ENCODE peak calls at places on chromosomes 6 and 20, in nine cellular contexts. T is A549, Y is osteocyte, N is fibroblast of lung, I is GM20000, O is brain microvascular endothelial cell, C is neural progenitor cell, Z is PC-3, P is glutamatergic neuron. E is an unnamed sample.
A peak's percentile ranks its signal among the peaks of the same experiment; 100 is the strongest.

GRCh38 chr6:139659196-139659595 is 284.7 kb upstream of the CITED2 start:
- DNase-seq in Y (no peak), Z (peak; percentile 17), P (no peak), O (no peak), I (no peak), C (no peak), N (no peak), T (no peak), E (no peak)

GRCh38 chr6:15132854-15133670 is 112.8 kb upstream of the JARID2 start:
- DNase-seq in Y (no peak), P (no peak), I (no peak), Z (peak; percentile 97), C (no peak), O (peak; percentile 80), T (peak; percentile 93), N (peak; percentile 48), E (no peak)

GRCh38 chr20:23152308-23152892 is 66.3 kb upstream of the CD93 start:
- DNase-seq in I (no peak), O (peak; percentile 90), N (peak; percentile 87), T (peak; percentile 36), Z (no peak), Y (peak; percentile 82), C (no peak), P (no peak), E (peak; percentile 85)

GRCh38 chr6:39446909-39447308 is 124.4 kb upstream of the KCNK16 start:
- DNase-seq in P (no peak), Z (no peak), C (no peak), N (no peak), T (no peak), O (no peak), I (no peak), Y (no peak), E (no peak)

GRCh38 chr20:63060057-63060991 is 53.6 kb upstream of the BHLHE23 start:
- DNase-seq in Y (peak; percentile 81), N (no peak), T (no peak), C (no peak), P (peak; percentile 67), Z (peak; percentile 70), I (no peak), O (peak; percentile 52), E (no peak)

GRCh38 chr20:43744121-43744520 is 17.3 kb upstream of the GTSF1L start:
- DNase-seq in O (no peak), P (no peak), I (no peak), C (no peak), T (no peak), Z (peak; percentile 50), N (no peak), Y (no peak), E (no peak)

GRCh38 chr6:129793447-129793846 is 67.7 kb downstream of the TMEM244 start:
- DNase-seq in O (no peak), P (no peak), T (no peak), N (no peak), C (no peak), I (no peak), Y (no peak), Z (no peak), E (no peak)

GRCh38 chr6:131250121-131250520 is 114.9 kb downstream of the AKAP7 start:
- DNase-seq in Z (peak; percentile 45), Y (no peak), N (peak; percentile 62), C (peak; percentile 63), O (peak; percentile 40), P (peak; percentile 41), I (peak; percentile 2), T (no peak), E (no peak)

GRCh38 chr20:63908008-63908682 is 13.2 kb downstream of the DNAJC5 start:
- DNase-seq in I (no peak), Y (no peak), T (no peak), Z (no peak), P (no peak), O (no peak), N (no peak), C (no peak), E (no peak)

GRCh38 chr20:63652192-63652980 is 838 bp downstream of the STMN3 start:
- DNase-seq in P (peak; percentile 88), C (peak; percentile 67), N (no peak), Z (no peak), T (no peak), I (no peak), O (no peak), Y (no peak), E (no peak)

GRCh38 chr20:60680554-60680953 is 571.5 kb upstream of the CDH4 start:
- DNase-seq in P (no peak), I (no peak), T (no peak), N (no peak), Z (no peak), O (no peak), Y (no peak), C (no peak), E (no peak)

GRCh38 chr20:40488401-40488800 is 200.6 kb downstream of the MAFB start:
- DNase-seq in I (no peak), P (no peak), Z (no peak), O (no peak), Y (no peak), C (no peak), N (no peak), T (no peak), E (no peak)

GRCh38 chr20:10253750-10254149 is 35.1 kb downstream of the SNAP25 start:
- DNase-seq in C (no peak), O (no peak), Y (no peak), Z (no peak), P (no peak), T (no peak), N (no peak), I (no peak), E (no peak)

GRCh38 chr6:136350914-136351313 is 61.3 kb upstream of the BCLAF1 start:
- DNase-seq in C (no peak), I (no peak), Y (no peak), O (no peak), T (no peak), P (no peak), N (no peak), Z (no peak), E (no peak)

GRCh38 chr6:158353851-158354508 is 41.7 kb downstream of the TULP4 start:
- DNase-seq in Z (no peak), N (peak; percentile 49), T (no peak), C (no peak), I (no peak), P (no peak), O (peak; percentile 23), Y (no peak), E (no peak)

GRCh38 chr20:13200767-13201500 is 20.1 kb upstream of the ISM1 start:
- DNase-seq in P (no peak), C (peak; percentile 92), T (no peak), I (no peak), Y (no peak), N (no peak), O (no peak), Z (no peak), E (no peak)

GRCh38 chr6:3731700-3732099 is 19.8 kb downstream of the PXDC1 start:
- DNase-seq in Z (peak; percentile 13), N (no peak), P (no peak), O (no peak), I (no peak), Y (no peak), T (no peak), C (no peak), E (no peak)

GRCh38 chr20:51195419-51195901 is 172.6 kb upstream of the KCNG1 start:
- DNase-seq in P (no peak), T (no peak), O (peak; percentile 51), C (no peak), Y (no peak), N (peak; percentile 90), I (no peak), Z (peak; percentile 64), E (no peak)

GRCh38 chr6:84582997-84583396 is 181.4 kb downstream of the TBX18 start:
- DNase-seq in T (no peak), P (no peak), O (no peak), N (peak; percentile 55), I (no peak), Y (no peak), Z (peak; percentile 43), C (no peak), E (no peak)

GRCh38 chr20:1374246-1374645 is 18.6 kb downstream of the FKBP1A start:
- DNase-seq in I (no peak), Y (no peak), N (no peak), P (no peak), T (no peak), Z (no peak), O (no peak), C (no peak), E (peak; percentile 22)
- TF ChIP-seq CTCF in I (no peak), Y (no peak), N (no peak), P (peak; percentile 10), T (no peak), Z (no peak), O (peak; percentile 10), C (no peak), E (no peak)

GRCh38 chr6:44004625-44005506 is 122.4 kb downstream of the MRPL14 start:
- DNase-seq in Y (no peak), N (no peak), C (no peak), Z (peak; percentile 29), I (peak; percentile 35), O (no peak), T (peak; percentile 39), P (no peak), E (no peak)
- TF ChIP-seq CTCF in Y (peak; percentile 37), N (peak; percentile 27), C (peak; percentile 9), Z (peak; percentile 53), I (peak; percentile 11), O (peak; percentile 56), T (peak; percentile 33), P (no peak), E (no peak)

GRCh38 chr20:36712775-36713174 is 33.1 kb downstream of the NDRG3 start:
- DNase-seq in Z (no peak), I (no peak), O (no peak), Y (no peak), C (no peak), T (no peak), N (no peak), P (no peak), E (no peak)

GRCh38 chr20:36720510-36720909 is 25.4 kb downstream of the NDRG3 start:
- DNase-seq in C (no peak), N (no peak), I (no peak), T (no peak), Z (no peak), P (no peak), O (no peak), Y (no peak), E (no peak)

GRCh38 chr20:36717657-36718056 is 28.2 kb downstream of the NDRG3 start:
- DNase-seq in I (no peak), T (peak; percentile 21), N (no peak), O (no peak), Z (peak; percentile 50), C (peak; percentile 50), Y (no peak), P (no peak), E (no peak)
- TF ChIP-seq CTCF in I (peak; percentile 13), T (peak; percentile 15), N (peak; percentile 8), O (peak; percentile 36), Z (peak; percentile 65), C (peak; percentile 52), Y (no peak), P (no peak), E (no peak)

GRCh38 chr6:168060521-168060931 is 18.5 kb downstream of the FRMD1 start:
- DNase-seq in C (peak; percentile 79), I (no peak), Y (peak; percentile 92), O (peak; percentile 62), N (peak; percentile 48), Z (peak; percentile 28), T (peak; percentile 57), P (peak; percentile 66), E (no peak)
- TF ChIP-seq CTCF in C (peak; percentile 80), I (no peak), Y (peak; percentile 89), O (peak; percentile 72), N (peak; percentile 41), Z (peak; percentile 50), T (peak; percentile 30), P (peak; percentile 36), E (no peak)